ENCODE peak calls at places on chromosomes 2 and 18, in ten cellular contexts. Y, E, P, M, W, N, U, S, J and Q are unnamed samples.
A peak's percentile ranks its signal among the peaks of the same experiment; 100 is the strongest.

GRCh38 chr2:239953418-239954061 is 71.6 kb downstream of the NDUFA10 start:
- DNase-seq in Y (no peak), E (peak; percentile 7), P (no peak), M (no peak), W (no peak), N (peak; percentile 62), U (no peak), S (peak; percentile 65), J (peak; percentile 51), Q (no peak)

GRCh38 chr2:203936949-203937348 is 386 bp downstream of the ICOS start:
- DNase-seq in Y (no peak), E (no peak), P (no peak), M (no peak), W (no peak), N (no peak), U (no peak), S (no peak), J (no peak), Q (no peak)

GRCh38 chr2:101725515-101726192 is 28.1 kb downstream of the MAP4K4 start:
- DNase-seq in Y (no peak), E (no peak), P (no peak), M (no peak), W (no peak), N (no peak), U (no peak), S (no peak), J (no peak), Q (no peak)

GRCh38 chr18:30957086-30957485 is 85.5 kb downstream of the DSC3 start:
- DNase-seq in Y (no peak), E (no peak), P (no peak), M (no peak), W (no peak), N (no peak), U (no peak), S (no peak), J (no peak), Q (no peak)

GRCh38 chr2:15677141-15677911 is 85.7 kb downstream of the DDX1 start:
- DNase-seq in Y (no peak), E (no peak), P (no peak), M (no peak), W (no peak), N (no peak), U (no peak), S (no peak), J (no peak), Q (no peak)

GRCh38 chr2:128967666-128968065 is 649.0 kb upstream of the HS6ST1 start:
- DNase-seq in Y (no peak), E (no peak), P (no peak), M (no peak), W (no peak), N (no peak), U (no peak), S (no peak), J (no peak), Q (no peak)

GRCh38 chr2:172702451-172702850 is 33.2 kb upstream of the RAPGEF4 start:
- DNase-seq in Y (no peak), E (no peak), P (no peak), M (no peak), W (no peak), N (no peak), U (no peak), S (no peak), J (no peak), Q (no peak)

GRCh38 chr18:69774831-69775230 is 172.8 kb downstream of the CD226 start:
- DNase-seq in Y (no peak), E (no peak), P (no peak), M (no peak), W (no peak), N (no peak), U (no peak), S (no peak), J (no peak), Q (no peak)

GRCh38 chr2:145511946-145512345 is 992.0 kb upstream of the ZEB2 start:
- DNase-seq in Y (no peak), E (no peak), P (no peak), M (no peak), W (no peak), N (no peak), U (no peak), S (no peak), J (no peak), Q (no peak)

GRCh38 chr2:151765760-151766159 is 31.5 kb upstream of the NEB start:
- DNase-seq in Y (no peak), E (no peak), P (no peak), M (no peak), W (no peak), N (no peak), U (no peak), S (no peak), J (no peak), Q (no peak)

GRCh38 chr2:127080226-127080940 is 26.6 kb downstream of the BIN1 start:
- DNase-seq in Y (no peak), E (no peak), P (peak; percentile 18), M (no peak), W (peak; percentile 67), N (no peak), U (peak; percentile 75), S (no peak), J (no peak), Q (no peak)

GRCh38 chr18:74453642-74454198 is 3.4 kb downstream of the DIPK1C start:
- DNase-seq in Y (no peak), E (no peak), P (no peak), M (no peak), W (no peak), N (no peak), U (no peak), S (no peak), J (no peak), Q (no peak)

GRCh38 chr18:9823805-9824473 is 61.8 kb upstream of the TXNDC2 start:
- DNase-seq in Y (no peak), E (no peak), P (no peak), M (no peak), W (no peak), N (no peak), U (peak; percentile 13), S (peak; percentile 37), J (no peak), Q (no peak)